ENCODE peak calls at places on chromosomes 1 and 21, in eight cellular contexts. Z is mucosa of descending colon, H is Panc1, G is neural crest cell, R is kidney epithelial cell, K is prostate gland, V is bronchial epithelial cell, B is Calu3. U is an unnamed sample.

GRCh38 chr1:207205613-207206009 is 101.6 kb downstream of the C4BPA start:
- DNase-seq in Z (no peak), H (no peak), G (no peak), R (no peak), K (no peak), V (no peak), B (no peak), U (no peak)

GRCh38 chr1:94846286-94846685 is 26.1 kb downstream of the SLC44A3 start:
- DNase-seq in Z (no peak), H (no peak), G (no peak), R (no peak), K (no peak), V (no peak), B (no peak), U (no peak)

GRCh38 chr1:192601145-192602048 is 25.8 kb downstream of the RGS1 start:
- DNase-seq in Z (no peak), H (no peak), G (no peak), R (no peak), K (no peak), V (peak; percentile 77), B (no peak), U (no peak)

GRCh38 chr1:229127301-229127700 is 143.6 kb upstream of the RAB4A start:
- DNase-seq in Z (no peak), H (no peak), G (no peak), R (no peak), K (no peak), V (peak; percentile 15), B (peak; percentile 70), U (no peak)

GRCh38 chr1:15337656-15338402 is 71.9 kb upstream of the EFHD2 start:
- DNase-seq in Z (no peak), H (peak; percentile 52), G (no peak), R (peak; percentile 54), K (no peak), V (peak; percentile 80), B (no peak), U (no peak)

GRCh38 chr1:230715510-230715909 is 1.6 kb upstream of the AGT start:
- DNase-seq in Z (no peak), H (no peak), G (no peak), R (no peak), K (no peak), V (no peak), B (no peak), U (no peak)

GRCh38 chr1:158054721-158055120 is 61.3 kb downstream of the KIRREL1 start:
- DNase-seq in Z (no peak), H (no peak), G (no peak), R (no peak), K (no peak), V (no peak), B (no peak), U (no peak)

GRCh38 chr1:2391034-2391384 is 345 bp downstream of the MORN1 start:
- DNase-seq in Z (no peak), H (no peak), G (peak; percentile 28), R (no peak), K (no peak), V (no peak), B (peak; percentile 16), U (no peak)

GRCh38 chr21:14382486-14382834 is 486 bp downstream of the HSPA13 start:
- DNase-seq in Z (peak; percentile 40), H (no peak), G (no peak), R (no peak), K (no peak), V (peak; percentile 18), B (peak; percentile 3), U (no peak)

GRCh38 chr1:50978144-50978851 is 8.3 kb downstream of the CDKN2C start:
- DNase-seq in Z (peak; percentile 79), H (no peak), G (peak; percentile 25), R (no peak), K (peak; percentile 42), V (peak; percentile 17), B (peak; percentile 82), U (peak; percentile 27)

GRCh38 chr1:62407398-62408009 is 29.3 kb upstream of the USP1 start:
- DNase-seq in Z (peak; percentile 61), H (peak; percentile 41), G (peak; percentile 31), R (no peak), K (peak; percentile 38), V (peak; percentile 54), B (peak; percentile 35), U (no peak)

GRCh38 chr1:206725053-206725963 is 40.6 kb downstream of the MAPKAPK2 start:
- DNase-seq in Z (peak; percentile 62), H (no peak), G (peak; percentile 57), R (no peak), K (no peak), V (no peak), B (peak; percentile 66), U (no peak)

GRCh38 chr1:160797861-160798273 is 1.9 kb downstream of the LY9 start:
- DNase-seq in Z (peak; percentile 32), H (no peak), G (no peak), R (no peak), K (no peak), V (peak; percentile 74), B (no peak), U (no peak)

GRCh38 chr1:87129038-87129437 is 199.6 kb upstream of the LMO4 start:
- DNase-seq in Z (no peak), H (no peak), G (no peak), R (no peak), K (no peak), V (peak; percentile 69), B (no peak), U (no peak)

GRCh38 chr1:117367769-117368059 is 465 bp downstream of the MAN1A2 start:
- DNase-seq in Z (no peak), H (no peak), G (no peak), R (no peak), K (no peak), V (peak; percentile 13), B (no peak), U (no peak)

GRCh38 chr1:201537966-201538617 is 835 bp upstream of the NAV1 start:
- DNase-seq in Z (no peak), H (no peak), G (no peak), R (no peak), K (no peak), V (no peak), B (no peak), U (no peak)

GRCh38 chr1:24416666-24417391 is 1.2 kb downstream of the NIPAL3 start:
- DNase-seq in Z (peak; percentile 52), H (peak; percentile 64), G (no peak), R (peak; percentile 91), K (no peak), V (peak; percentile 98), B (peak; percentile 18), U (no peak)

GRCh38 chr1:53183277-53183990 is 13.2 kb upstream of the CPT2 start:
- DNase-seq in Z (peak; percentile 87), H (no peak), G (no peak), R (no peak), K (no peak), V (no peak), B (no peak), U (no peak)

GRCh38 chr1:40351124-40351523 is 22.4 kb upstream of the SMAP2 start:
- DNase-seq in Z (no peak), H (no peak), G (no peak), R (no peak), K (no peak), V (no peak), B (no peak), U (no peak)

GRCh38 chr1:86998727-86999126 is 84.3 kb downstream of the HS2ST1 start:
- DNase-seq in Z (no peak), H (no peak), G (no peak), R (no peak), K (no peak), V (peak; percentile 70), B (no peak), U (no peak)

GRCh38 chr1:159957824-159958268 is 3.8 kb upstream of the SLAMF9 start:
- DNase-seq in Z (no peak), H (no peak), G (no peak), R (no peak), K (peak; percentile 88), V (peak; percentile 36), B (no peak), U (no peak)

GRCh38 chr21:45629046-45629981 is 14.2 kb upstream of the PCBP3 start:
- DNase-seq in Z (no peak), H (no peak), G (no peak), R (no peak), K (no peak), V (no peak), B (no peak), U (no peak)

GRCh38 chr1:98201640-98202039 is 280.8 kb upstream of the DPYD start:
- DNase-seq in Z (no peak), H (no peak), G (no peak), R (no peak), K (no peak), V (no peak), B (no peak), U (no peak)

DNA sequence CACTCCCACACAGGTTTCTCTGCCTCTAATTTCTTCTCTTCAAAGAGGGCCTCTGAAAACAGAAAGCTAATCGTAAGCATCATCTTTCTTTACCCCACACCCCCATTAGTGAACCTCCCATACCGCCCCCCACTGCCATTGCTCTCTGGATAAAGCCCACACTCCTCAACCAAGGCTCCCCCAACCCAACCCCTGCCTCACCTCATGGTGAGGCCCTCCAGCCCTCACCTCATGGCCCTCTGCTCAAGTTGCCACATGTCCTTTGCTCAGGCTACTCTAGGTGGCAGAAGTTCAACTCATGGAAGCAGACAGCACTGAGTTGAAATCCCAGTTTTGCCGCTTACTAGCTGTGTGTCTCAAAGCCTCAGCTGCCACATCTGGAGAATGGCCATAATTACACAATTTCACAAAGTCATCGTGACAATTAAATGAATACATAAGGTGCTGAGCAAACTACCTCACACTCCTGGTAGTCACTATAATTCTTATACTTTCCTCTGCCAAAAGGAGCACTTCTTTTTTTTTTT is 18.2 kb upstream of the WASF2 start:
- DNase-seq in Z (no peak), H (no peak), G (no peak), R (no peak), K (no peak), V (peak; percentile 48), B (no peak), U (no peak)
- TF ChIP-seq CTCF in Z (no peak), H (no peak), G (no peak), R (no peak), K (no peak), V (peak; percentile 22), B (no peak), U (no peak)

GRCh38 chr21:43965911-43966585 is 46.1 kb upstream of the TRAPPC10 start:
- DNase-seq in Z (no peak), H (no peak), G (no peak), R (no peak), K (no peak), V (no peak), B (no peak), U (no peak)
- TF ChIP-seq CTCF in Z (no peak), H (no peak), G (no peak), R (no peak), K (no peak), V (no peak), B (no peak), U (no peak)

GRCh38 chr1:167409183-167409582 is 109.1 kb downstream of the CD247 start:
- DNase-seq in Z (peak; percentile 33), H (no peak), G (no peak), R (no peak), K (no peak), V (peak; percentile 35), B (peak; percentile 22), U (no peak)
- TF ChIP-seq CTCF in Z (no peak), H (peak; percentile 44), G (peak; percentile 41), R (no peak), K (no peak), V (no peak), B (no peak), U (peak; percentile 33)

GRCh38 chr1:66607458-66607857 is 73.5 kb downstream of the SGIP1 start:
- DNase-seq in Z (peak; percentile 3), H (no peak), G (no peak), R (no peak), K (no peak), V (no peak), B (no peak), U (no peak)
- TF ChIP-seq CTCF in Z (no peak), H (peak; percentile 17), G (no peak), R (peak; percentile 4), K (no peak), V (no peak), B (no peak), U (no peak)

U was measured in progenitor cell of endocrine pancreas.